ENCODE peak calls at places on chromosome 13, in seven cellular contexts. W, C, J, P, O, D and I are unnamed samples.

GRCh38 chr13:48532473-48533206 is at the start of gene RCBTB2:
- DNase-seq in C (peak; percentile 99), D (peak; percentile 98), O (peak; percentile 98), J (peak; percentile 98), W (peak; percentile 99), P (peak; percentile 97), I (peak; percentile 98)

GRCh38 chr13:71864981-71865857 is 1.8 kb downstream of the DACH1 start:
- DNase-seq in P (no peak), C (peak; percentile 77), D (peak; percentile 27), J (no peak), W (peak; percentile 63), O (no peak), I (no peak)

GRCh38 chr13:98447881-98448641 is 128.8 kb downstream of the STK24 start:
- DNase-seq in O (peak; percentile 80), P (peak; percentile 43), J (no peak), D (no peak), W (no peak), C (peak; percentile 92), I (no peak)

GRCh38 chr13:20457670-20458069 is 68.0 kb downstream of the CRYL1 start:
- DNase-seq in O (no peak), D (no peak), P (no peak), C (no peak), J (no peak), W (no peak), I (no peak)

GRCh38 chr13:40609972-40610726 is 56.3 kb downstream of the FOXO1 start:
- DNase-seq in J (no peak), W (no peak), C (no peak), O (no peak), D (no peak), P (no peak), I (no peak)

GRCh38 chr13:47326061-47326460 is 429.2 kb upstream of the HTR2A start:
- DNase-seq in C (no peak), O (peak; percentile 63), P (peak; percentile 74), J (no peak), D (no peak), W (no peak), I (no peak)

GRCh38 chr13:40026741-40027140 is 371.3 kb downstream of the COG6 start:
- DNase-seq in W (no peak), P (no peak), C (no peak), O (no peak), D (no peak), J (no peak), I (no peak)

GRCh38 chr13:48727252-48728011 is 73.7 kb downstream of the CYSLTR2 start:
- DNase-seq in J (no peak), P (no peak), O (peak; percentile 38), W (no peak), C (no peak), D (no peak), I (no peak)

GRCh38 chr13:29284726-29285125 is 310.8 kb downstream of the SLC7A1 start:
- DNase-seq in D (no peak), W (no peak), C (no peak), J (no peak), O (peak; percentile 4), P (no peak), I (no peak)

GRCh38 chr13:59856281-59856810 is 307.4 kb downstream of the DIAPH3 start:
- DNase-seq in D (no peak), C (no peak), W (no peak), P (no peak), J (no peak), O (no peak), I (no peak)

GRCh38 chr13:83450586-83450985 is 431.7 kb downstream of the SLITRK1 start:
- DNase-seq in P (peak; percentile 23), W (no peak), O (peak; percentile 18), C (no peak), D (no peak), J (no peak), I (no peak)

GRCh38 chr13:21557995-21558394 is 46.0 kb downstream of the MICU2 start:
- DNase-seq in D (no peak), J (no peak), C (peak; percentile 68), O (peak; percentile 53), P (peak; percentile 30), W (no peak), I (no peak)

GRCh38 chr13:88586263-88586662 is 915.1 kb downstream of the SLITRK5 start:
- DNase-seq in O (no peak), D (no peak), C (no peak), W (no peak), J (no peak), P (no peak), I (no peak)

GRCh38 chr13:100454876-100455275 is 133.7 kb downstream of the GGACT start:
- DNase-seq in O (peak; percentile 48), D (no peak), C (no peak), P (peak; percentile 23), J (no peak), W (no peak), I (peak; percentile 49)

GRCh38 chr13:98507060-98507797 is 69.7 kb downstream of the STK24 start:
- DNase-seq in P (peak; percentile 65), O (peak; percentile 50), D (peak; percentile 39), J (peak; percentile 87), W (peak; percentile 73), C (peak; percentile 90), I (peak; percentile 64)

GRCh38 chr13:111561091-111561778 is 240.8 kb downstream of the TEX29 start:
- DNase-seq in J (no peak), W (no peak), P (no peak), D (no peak), O (no peak), C (no peak), I (no peak)

GRCh38 chr13:50073340-50073739 is 58.1 kb downstream of the KCNRG start:
- DNase-seq in D (no peak), C (no peak), O (no peak), J (no peak), W (no peak), P (no peak), I (no peak)

GRCh38 chr13:50072676-50073075 is 57.4 kb downstream of the KCNRG start:
- DNase-seq in W (no peak), J (no peak), O (no peak), C (no peak), P (no peak), D (no peak), I (no peak)

GRCh38 chr13:50078512-50079277 is 63.5 kb downstream of the KCNRG start:
- DNase-seq in O (no peak), W (no peak), J (no peak), D (no peak), P (no peak), C (no peak), I (no peak)

GRCh38 chr13:50074843-50075242 is 59.6 kb downstream of the KCNRG start:
- DNase-seq in C (no peak), O (no peak), P (no peak), W (no peak), J (no peak), D (no peak), I (no peak)

DNA sequence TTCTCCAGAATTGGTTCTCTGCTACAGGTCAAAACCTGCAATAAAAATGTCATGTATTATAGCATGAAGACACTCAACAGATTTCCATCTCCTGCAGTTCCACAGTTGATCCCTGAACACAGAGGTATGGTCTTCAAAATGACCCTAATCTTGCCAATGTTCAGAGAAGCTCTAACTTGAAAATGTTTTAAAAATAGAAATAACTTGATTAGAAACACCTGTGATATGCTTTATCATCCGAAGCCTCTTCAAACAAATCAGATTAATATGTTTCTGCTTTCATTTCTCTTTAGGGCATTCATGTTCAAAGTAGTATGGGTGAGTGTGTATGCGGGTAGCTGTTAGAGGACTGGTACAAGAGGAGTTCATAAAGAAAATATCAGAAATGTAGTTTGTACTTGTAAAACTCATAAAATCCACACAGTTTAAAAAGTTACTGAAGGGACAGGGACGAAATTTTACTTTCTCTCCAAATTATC is 60.4 kb downstream of the KCNRG start:
- DNase-seq in J (no peak), C (no peak), D (no peak), O (no peak), P (no peak), W (no peak), I (no peak)
- H3K4me3 ChIP-seq in J (no peak overlapping the region), C (no peak overlapping the region), D (no peak overlapping the region), O (peak overlapping the region; percentile 12), P (no peak overlapping the region), W (peak overlapping the region; percentile 22), I (no peak overlapping the region)

DNA sequence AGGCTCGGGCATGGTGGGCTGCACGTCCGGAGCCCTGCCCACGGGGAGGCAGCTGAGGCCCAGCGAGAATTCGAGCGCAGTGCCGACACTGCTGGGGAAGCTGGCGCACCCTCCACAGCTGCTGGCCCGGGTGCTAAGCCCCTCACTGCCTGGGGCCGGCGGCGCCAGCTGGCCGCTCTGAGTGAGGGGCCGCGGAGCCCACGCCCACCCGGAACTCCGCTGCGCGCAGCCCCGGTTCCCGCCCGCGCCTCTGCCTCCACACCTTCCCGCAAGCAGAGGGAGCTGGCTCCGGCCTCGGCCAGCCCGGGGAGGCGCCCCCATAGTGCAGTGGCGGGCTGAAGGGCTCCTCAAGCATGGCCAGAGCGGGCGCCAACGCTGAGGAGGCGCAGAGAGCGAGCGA is 2080.4 kb downstream of the PCDH9 start:
- DNase-seq in D (no peak), O (no peak), J (no peak), W (no peak), C (peak; percentile 32), P (no peak), I (no peak)
- H3K4me3 ChIP-seq in D (no peak overlapping the region), O (no peak overlapping the region), J (no peak overlapping the region), W (no peak overlapping the region), C (no peak overlapping the region), P (no peak overlapping the region), I (no peak overlapping the region)

GRCh38 chr13:106865706-106866288 is 297.9 kb upstream of the ARGLU1 start:
- DNase-seq in W (no peak), P (no peak), C (no peak), O (no peak), J (no peak), D (no peak), I (no peak)

GRCh38 chr13:106867249-106867648 is 299.3 kb upstream of the ARGLU1 start:
- DNase-seq in O (peak; percentile 9), P (no peak), C (no peak), W (no peak), D (no peak), J (no peak), I (peak; percentile 9)
- H3K4me3 ChIP-seq in O (peak overlapping the region; percentile 31), P (no peak overlapping the region), C (no peak overlapping the region), W (peak overlapping the region; percentile 33), D (no peak overlapping the region), J (peak overlapping the region; percentile 12), I (peak overlapping the region; percentile 10)

GRCh38 chr13:43023244-43023931 is at the start of gene DNAJC15:
- DNase-seq in W (peak; percentile 88), J (peak; percentile 69), C (peak; percentile 86), P (peak; percentile 86), D (peak; percentile 76), O (peak; percentile 94), I (peak; percentile 89)
- H3K4me3 ChIP-seq in W (peak within 1 kb of the TSS; percentile 80), J (peak within 1 kb of the TSS; percentile 69), C (peak within 1 kb of the TSS; percentile 90), P (peak within 1 kb of the TSS; percentile 82), D (peak within 1 kb of the TSS; percentile 55), O (peak within 1 kb of the TSS; percentile 86), I (peak within 1 kb of the TSS; percentile 66)

DNA sequence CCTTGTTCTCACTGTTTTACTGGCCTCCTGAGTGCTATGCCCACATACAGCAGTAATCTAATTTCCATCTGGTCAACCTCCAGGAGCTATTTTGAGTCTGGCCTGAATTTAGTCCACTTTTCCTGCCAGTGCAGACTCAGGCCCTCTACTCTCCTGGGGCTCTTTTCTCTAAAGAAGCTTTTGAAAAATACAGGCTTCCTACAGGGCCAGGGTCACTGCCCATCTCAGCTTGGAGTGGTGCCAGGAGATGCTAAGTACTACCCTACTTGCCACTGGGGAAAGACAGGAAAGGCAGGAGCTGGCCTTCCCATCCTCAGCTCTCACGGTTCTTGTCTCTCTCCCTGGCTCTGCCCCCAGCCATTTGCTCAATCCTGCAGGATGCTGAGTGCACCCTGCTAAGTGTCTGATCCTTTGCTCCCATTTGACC is 101.7 kb upstream of the SERP2 start:
- DNase-seq in O (no peak), W (peak; percentile 76), D (no peak), C (no peak), J (no peak), P (peak; percentile 16), I (peak; percentile 66)
- H3K4me3 ChIP-seq in O (no peak overlapping the region), W (no peak overlapping the region), D (no peak overlapping the region), C (no peak overlapping the region), J (no peak overlapping the region), P (no peak overlapping the region), I (no peak overlapping the region)